ENCODE peak calls at places on chromosomes 7 and 10, in five cellular contexts. W, Q, N, L and X are unnamed samples.

GRCh38 chr7:38190010-38190409 is 12.0 kb downstream of the STARD3NL start:
- DNase-seq in W (no peak), Q (peak), L (no peak), N (peak), X (no peak)

GRCh38 chr7:158394936-158395335 is 192.7 kb downstream of the PTPRN2 start:
- DNase-seq in L (no peak), N (no peak), W (no peak), Q (peak), X (no peak)

GRCh38 chr7:92177362-92177761 is 1.6 kb downstream of the LRRD1 start:
- DNase-seq in Q (peak), L (no peak), N (peak), W (no peak), X (no peak)

GRCh38 chr10:93580824-93581223 is 14.4 kb downstream of the FFAR4 start:
- DNase-seq in N (no peak), W (no peak), Q (peak), L (no peak), X (peak)

GRCh38 chr7:41955475-41956243 is 252.8 kb upstream of the INHBA start:
- DNase-seq in W (peak), N (peak), Q (peak), L (peak), X (peak)

GRCh38 chr7:157641866-157642265 is 305.1 kb downstream of the DNAJB6 start:
- DNase-seq in W (no peak), Q (no peak), L (no peak), N (no peak), X (no peak)

GRCh38 chr7:128879939-128880746 is 17.5 kb downstream of the ATP6V1F start:
- DNase-seq in Q (peak), L (peak), N (peak), W (peak), X (peak)

GRCh38 chr10:79470096-79470495 is 24.7 kb upstream of the ZCCHC24 start:
- DNase-seq in N (no peak), L (no peak), Q (no peak), W (no peak), X (no peak)

GRCh38 chr10:29113251-29113945 is 175.5 kb upstream of the LYZL1 start:
- DNase-seq in Q (no peak), L (no peak), N (no peak), W (no peak), X (no peak)

GRCh38 chr7:25031007-25031406 is 51.0 kb upstream of the OSBPL3 start:
- DNase-seq in N (peak), L (no peak), Q (no peak), W (no peak), X (no peak)

GRCh38 chr7:24748521-24748920 is 8.7 kb downstream of the GSDME start:
- DNase-seq in W (no peak), L (no peak), Q (no peak), N (no peak), X (no peak)

GRCh38 chr7:78412216-78412858 is 613.8 kb downstream of the PHTF2 start:
- DNase-seq in Q (no peak), W (no peak), N (peak), L (no peak), X (no peak)

GRCh38 chr7:50653116-50653854 is 88.1 kb upstream of the DDC start:
- DNase-seq in W (peak), Q (peak), L (no peak), N (peak), X (no peak)

GRCh38 chr10:103571656-103571975 is 78.1 kb downstream of the NEURL1 start:
- DNase-seq in W (no peak), L (no peak), Q (no peak), N (no peak), X (no peak)

GRCh38 chr7:66837007-66837406 is 84.0 kb upstream of the TMEM248 start:
- DNase-seq in W (no peak), N (peak), Q (peak), L (no peak), X (no peak)

GRCh38 chr7:34756691-34757090 is 98.7 kb downstream of the NPSR1 start:
- DNase-seq in W (no peak), Q (no peak), L (no peak), N (no peak), X (no peak)

GRCh38 chr10:103727546-103727963 is 127.8 kb downstream of the SH3PXD2A start:
- DNase-seq in L (no peak), N (no peak), W (peak), Q (no peak), X (no peak)

GRCh38 chr10:63268139-63268797 is 135.1 kb downstream of the NRBF2 start:
- DNase-seq in Q (peak), L (no peak), N (peak), W (no peak), X (no peak)

GRCh38 chr7:54705436-54705835 is 53.6 kb downstream of the SEC61G start:
- DNase-seq in W (no peak), L (no peak), Q (peak), N (peak), X (no peak)

GRCh38 chr7:120770206-120770605 is 87.7 kb downstream of the TSPAN12 start:
- DNase-seq in L (no peak), Q (no peak), N (no peak), W (no peak), X (no peak)

GRCh38 chr7:155001756-155002410 is 1.0 kb downstream of the PAXIP1 start:
- DNase-seq in L (no peak), N (no peak), Q (peak), W (no peak), X (no peak)

GRCh38 chr10:43299579-43299978 is 32.7 kb upstream of the RASGEF1A start:
- DNase-seq in W (no peak), Q (no peak), L (no peak), N (no peak), X (no peak)

GRCh38 chr7:12715372-12716133 is 28.1 kb downstream of the ARL4A start:
- DNase-seq in Q (peak), N (peak), W (peak), L (no peak), X (peak)

GRCh38 chr7:77980087-77980713 is 181.6 kb downstream of the PHTF2 start:
- DNase-seq in Q (no peak), L (no peak), N (no peak), W (no peak), X (no peak)

GRCh38 chr10:93334901-93335312 is 147.2 kb downstream of the MYOF start:
- DNase-seq in N (peak), Q (no peak), W (no peak), L (no peak), X (no peak)

GRCh38 chr10:25547391-25547790 is 372.6 kb downstream of the GPR158 start:
- DNase-seq in W (no peak), Q (peak), L (no peak), N (peak), X (peak)

GRCh38 chr10:35940067-35940989 is 298.2 kb upstream of the FZD8 start:
- DNase-seq in W (peak), L (no peak), Q (no peak), N (no peak), X (no peak)

GRCh38 chr7:16345979-16346958 is 75.1 kb downstream of the CRPPA start:
- DNase-seq in Q (peak), N (peak), L (no peak), W (no peak), X (no peak)

GRCh38 chr7:1124164-1124563 is 35.8 kb downstream of the ZFAND2A start:
- DNase-seq in Q (no peak), W (no peak), N (no peak), L (no peak), X (no peak)

GRCh38 chr10:122116331-122116730 is 127.4 kb downstream of the TACC2 start:
- DNase-seq in L (no peak), N (peak), W (no peak), Q (peak), X (no peak)

GRCh38 chr10:69215405-69216176 is 4.5 kb upstream of the HKDC1 start:
- DNase-seq in N (no peak), Q (no peak), L (no peak), W (no peak), X (no peak)

GRCh38 chr7:101169838-101170531 is 4.6 kb upstream of the VGF start:
- DNase-seq in L (peak), N (peak), Q (peak), W (peak), X (peak)

GRCh38 chr7:76315372-76315771 is 12.9 kb downstream of the HSPB1 start:
- DNase-seq in Q (no peak), L (no peak), N (no peak), W (peak), X (no peak)

GRCh38 chr7:24401628-24402593 is 117.9 kb downstream of the NPY start:
- DNase-seq in W (no peak), Q (peak), N (peak), L (no peak), X (no peak)

GRCh38 chr7:137454169-137455166 is 110.9 kb upstream of the PTN start:
- DNase-seq in L (no peak), N (peak), Q (peak), W (peak), X (no peak)

GRCh38 chr10:71089162-71089561 is 123.2 kb upstream of the UNC5B start:
- DNase-seq in Q (no peak), N (no peak), L (no peak), W (no peak), X (no peak)

GRCh38 chr7:12025246-12025645 is 185.8 kb upstream of the TMEM106B start:
- DNase-seq in L (no peak), Q (no peak), W (no peak), N (peak), X (no peak)

GRCh38 chr10:75436896-75437295 is 5.5 kb downstream of the LRMDA start:
- DNase-seq in Q (no peak), L (no peak), N (no peak), W (no peak), X (no peak)

GRCh38 chr7:20602306-20602705 is 13.2 kb upstream of the ABCB5 start:
- DNase-seq in N (no peak), L (no peak), Q (no peak), W (no peak), X (no peak)

GRCh38 chr7:129949292-129950133 is 3.2 kb downstream of the UBE2H start:
- DNase-seq in L (no peak), N (peak), Q (peak), W (no peak), X (peak)

GRCh38 chr7:129952164-129952652 is 552 bp downstream of the UBE2H start:
- DNase-seq in Q (peak), W (peak), N (peak), L (peak), X (peak)

GRCh38 chr7:129952653-129953560 is at the start of gene UBE2H:
- DNase-seq in W (peak), N (peak), Q (peak), L (peak), X (peak)

GRCh38 chr7:129950191-129950940 is 2.4 kb downstream of the UBE2H start:
- DNase-seq in L (no peak), Q (peak), N (peak), W (no peak), X (no peak)

DNA sequence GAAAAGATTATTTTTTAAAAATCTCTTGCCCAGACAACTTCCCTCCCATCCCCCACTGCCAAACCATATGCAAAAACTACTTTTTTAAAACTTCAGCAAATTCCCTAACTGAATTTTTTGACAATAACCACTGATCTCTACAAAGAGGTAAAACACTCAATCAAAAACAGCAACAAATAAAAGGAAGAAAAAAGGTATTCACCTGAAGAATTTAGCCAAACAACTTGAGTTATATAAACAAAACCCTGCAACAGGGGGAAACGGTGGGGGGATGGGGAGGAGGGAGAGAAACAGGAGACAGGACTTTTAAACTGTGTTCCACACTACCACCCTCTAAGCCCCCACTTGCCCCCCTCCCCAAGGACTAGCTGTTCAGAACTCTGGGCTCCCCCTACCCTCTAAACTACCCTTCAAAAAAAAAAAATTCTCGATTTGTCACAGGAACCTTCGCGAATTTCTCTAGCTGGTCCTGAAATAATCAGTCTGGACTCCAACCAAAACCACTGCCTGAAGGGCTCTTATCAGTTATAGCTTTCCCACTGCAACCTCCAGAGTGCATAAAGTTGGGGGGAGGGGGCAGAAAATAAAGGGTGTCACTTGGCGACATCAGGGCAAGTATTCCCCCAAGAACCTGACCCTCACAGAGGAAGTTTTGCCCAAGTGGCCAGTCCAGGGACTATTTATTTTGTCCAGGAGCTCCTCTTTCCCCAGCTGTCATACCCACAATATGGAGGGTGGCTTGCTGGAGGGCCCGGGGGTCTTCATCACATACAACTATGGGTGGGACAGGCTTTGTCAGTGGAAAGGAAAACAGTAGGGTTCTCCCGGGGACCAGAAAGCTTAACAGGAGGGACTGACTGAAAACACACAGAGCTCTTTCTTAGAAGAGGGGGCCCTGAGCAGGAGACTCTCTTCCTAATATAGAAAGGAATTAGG is 1.4 kb downstream of the UBE2H start:
- DNase-seq in L (no peak), N (no peak), W (peak), Q (peak), X (peak)
- TF ChIP-seq CTCF in L (no peak), N (no peak), W (no peak), Q (no peak), X (no peak)

GRCh38 chr10:49612513-49613159 is 1.2 kb upstream of the CHAT start:
- DNase-seq in L (no peak), Q (no peak), W (no peak), N (no peak), X (no peak)
- TF ChIP-seq CTCF in L (no peak), Q (no peak), W (no peak), N (no peak), X (no peak)

GRCh38 chr10:123836418-123837145 is 55.0 kb downstream of the CPXM2 start:
- DNase-seq in W (no peak), N (no peak), L (no peak), Q (no peak), X (no peak)

GRCh38 chr10:123837771-123838170 is 53.8 kb downstream of the CPXM2 start:
- DNase-seq in Q (no peak), N (no peak), L (no peak), W (no peak), X (no peak)

GRCh38 chr10:123838596-123839310 is 52.9 kb downstream of the CPXM2 start:
- DNase-seq in N (no peak), L (no peak), W (no peak), Q (no peak), X (no peak)

GRCh38 chr10:123833170-123833850 is 58.3 kb downstream of the CPXM2 start:
- DNase-seq in W (no peak), L (no peak), Q (no peak), N (no peak), X (no peak)

GRCh38 chr10:123835575-123835974 is 56.0 kb downstream of the CPXM2 start:
- DNase-seq in N (no peak), L (no peak), Q (no peak), W (no peak), X (no peak)
- TF ChIP-seq CTCF in N (no peak), L (no peak), Q (no peak), W (no peak), X (no peak)

GRCh38 chr10:129955591-129956284 is 8.3 kb downstream of the EBF3 start:
- DNase-seq in N (no peak), Q (peak), L (no peak), W (no peak), X (no peak)

GRCh38 chr10:129958686-129959543 is 5.2 kb downstream of the EBF3 start:
- DNase-seq in L (no peak), W (no peak), N (no peak), Q (no peak), X (no peak)

GRCh38 chr10:129958118-129958685 is 5.9 kb downstream of the EBF3 start:
- DNase-seq in Q (peak), W (no peak), L (no peak), N (no peak), X (no peak)

GRCh38 chr10:129956285-129956649 is 7.8 kb downstream of the EBF3 start:
- DNase-seq in N (no peak), L (no peak), W (no peak), Q (no peak), X (no peak)

GRCh38 chr10:129956902-129957673 is 7.0 kb downstream of the EBF3 start:
- DNase-seq in L (no peak), Q (no peak), W (no peak), N (no peak), X (no peak)
- TF ChIP-seq CTCF in L (no peak), Q (no peak), W (no peak), N (no peak), X (no peak)

GRCh38 chr7:44431091-44431608 is 59.3 kb downstream of the NUDCD3 start:
- DNase-seq in L (no peak), Q (peak), N (no peak), W (peak), X (peak)
- TF ChIP-seq CTCF in L (no peak), Q (peak), N (peak), W (no peak), X (no peak)

GRCh38 chr7:49187543-49188268 is 263.4 kb downstream of the CDC14C start:
- DNase-seq in Q (no peak), L (no peak), N (peak), W (no peak), X (no peak)
- TF ChIP-seq CTCF in Q (no peak), L (no peak), N (no peak), W (no peak), X (no peak)

GRCh38 chr10:61795551-61795950 is 105.9 kb upstream of the ARID5B start:
- DNase-seq in N (no peak), L (no peak), Q (no peak), W (no peak), X (no peak)
- TF ChIP-seq CTCF in N (no peak), L (no peak), Q (peak), W (no peak), X (peak)

GRCh38 chr7:29297194-29297890 is 102.8 kb downstream of the CHN2 start:
- DNase-seq in N (no peak), L (no peak), W (no peak), Q (no peak), X (peak)
- TF ChIP-seq CTCF in N (no peak), L (no peak), W (no peak), Q (peak), X (peak)